ENCODE peak calls at places on chromosomes 6 and 20, in nine cellular contexts. G is lower lobe of right lung; N is upper lobe of right lung; Q is SK-N-SH; L is osteoblast; H is cardiac muscle cell; S is A673; D is stomach; F is naive thymus-derived CD4-positive, alpha-beta T cell. M is an unnamed sample.

GRCh38 chr20:64115171-64115911 is 8.0 kb upstream of the NPBWR2 start:
- DNase-seq in G (no peak), N (peak; percentile 45), Q (peak; percentile 50), L (peak; percentile 75), H (no peak), S (no peak), D (peak; percentile 4), F (no peak), M (no peak)

GRCh38 chr6:88499845-88500699 is 333.9 kb upstream of the CNR1 start:
- DNase-seq in G (no peak), N (no peak), Q (no peak), L (no peak), H (no peak), S (no peak), D (no peak), F (no peak), M (no peak)

GRCh38 chr6:119231394-119231793 is 118.2 kb downstream of the MAN1A1 start:
- DNase-seq in G (no peak), N (no peak), Q (no peak), L (no peak), H (no peak), S (no peak), D (no peak), F (no peak), M (no peak)

GRCh38 chr20:43991264-43991663 is 76.6 kb downstream of the TOX2 start:
- DNase-seq in G (no peak), N (no peak), Q (no peak), L (no peak), H (no peak), S (no peak), D (no peak), F (no peak), M (no peak)

GRCh38 chr6:45455408-45455807 is 77.7 kb upstream of the SUPT3H start:
- DNase-seq in G (no peak), N (no peak), Q (no peak), L (no peak), H (no peak), S (no peak), D (no peak), F (no peak), M (no peak)

GRCh38 chr6:137234505-137234863 is 15.3 kb upstream of the IFNGR1 start:
- DNase-seq in G (no peak), N (no peak), Q (no peak), L (no peak), H (no peak), S (peak; percentile 18), D (no peak), F (peak; percentile 14), M (no peak)

GRCh38 chr6:100880901-100881706 is at the start of gene ASCC3:
- DNase-seq in G (peak; percentile 96), N (peak; percentile 98), Q (peak; percentile 92), L (peak; percentile 94), H (peak; percentile 92), S (peak; percentile 95), D (peak; percentile 93), F (peak; percentile 87), M (peak; percentile 57)

GRCh38 chr20:1920826-1921225 is 25.6 kb downstream of the SIRPA start:
- DNase-seq in G (no peak), N (no peak), Q (no peak), L (no peak), H (no peak), S (no peak), D (no peak), F (no peak), M (no peak)

GRCh38 chr6:63649269-63649668 is 13.7 kb downstream of the PHF3 start:
- DNase-seq in G (no peak), N (no peak), Q (no peak), L (no peak), H (no peak), S (no peak), D (no peak), F (no peak), M (no peak)

GRCh38 chr6:115740907-115741306 is 319.8 kb downstream of the FRK start:
- DNase-seq in G (no peak), N (no peak), Q (peak; percentile 7), L (no peak), H (no peak), S (no peak), D (no peak), F (no peak), M (no peak)

GRCh38 chr6:16332175-16332542 is 93.8 kb downstream of the GMPR start:
- DNase-seq in G (peak; percentile 75), N (peak; percentile 74), Q (peak; percentile 81), L (peak; percentile 92), H (peak; percentile 92), S (peak; percentile 89), D (peak; percentile 87), F (peak; percentile 73), M (peak; percentile 87)

GRCh38 chr6:144310761-144311160 is 25.6 kb downstream of the UTRN start:
- DNase-seq in G (no peak), N (no peak), Q (no peak), L (no peak), H (no peak), S (no peak), D (no peak), F (no peak), M (no peak)

GRCh38 chr6:105207524-105208269 is 27.9 kb upstream of the POPDC3 start:
- DNase-seq in G (no peak), N (no peak), Q (no peak), L (no peak), H (no peak), S (no peak), D (no peak), F (no peak), M (no peak)

GRCh38 chr6:25248100-25248499 is 31.1 kb upstream of the CARMIL1 start:
- DNase-seq in G (no peak), N (no peak), Q (no peak), L (peak; percentile 92), H (no peak), S (no peak), D (no peak), F (no peak), M (no peak)

GRCh38 chr20:61997372-61997771 is 68.3 kb downstream of the TAF4 start:
- DNase-seq in G (no peak), N (no peak), Q (no peak), L (no peak), H (no peak), S (no peak), D (no peak), F (no peak), M (no peak)
- H3K36me3 ChIP-seq in G (peaks cover 97% of the 10 kb centered on the region), N (peaks cover 91% of the 10 kb centered on the region), Q (peaks cover 75% of the 10 kb centered on the region), L (peaks cover 72% of the 10 kb centered on the region), H (peaks cover 53% of the 10 kb centered on the region), S (peaks cover 68% of the 10 kb centered on the region), D (peaks cover 84% of the 10 kb centered on the region), F (peaks cover 88% of the 10 kb centered on the region), M (peaks cover 86% of the 10 kb centered on the region)

GRCh38 chr6:33189164-33189563 is 3.1 kb downstream of the COL11A2 start:
- DNase-seq in G (peak; percentile 24), N (no peak), Q (no peak), L (no peak), H (no peak), S (no peak), D (no peak), F (no peak), M (no peak)

GRCh38 chr6:33185190-33185589 is 7.1 kb downstream of the COL11A2 start:
- DNase-seq in G (no peak), N (no peak), Q (no peak), L (no peak), H (no peak), S (no peak), D (no peak), F (no peak), M (no peak)

GRCh38 chr6:33183071-33183683 is 9.1 kb downstream of the COL11A2 start:
- DNase-seq in G (no peak), N (no peak), Q (no peak), L (no peak), H (no peak), S (no peak), D (no peak), F (no peak), M (no peak)

GRCh38 chr6:33187809-33188208 is 4.5 kb downstream of the COL11A2 start:
- DNase-seq in G (no peak), N (no peak), Q (no peak), L (no peak), H (no peak), S (no peak), D (no peak), F (no peak), M (no peak)

GRCh38 chr6:33185654-33186187 is 6.5 kb downstream of the COL11A2 start:
- DNase-seq in G (no peak), N (no peak), Q (no peak), L (no peak), H (no peak), S (no peak), D (no peak), F (no peak), M (no peak)
- H3K27me3 ChIP-seq in G (peaks cover 12% of the 10 kb centered on the region), N (peaks cover 3% of the 10 kb centered on the region), Q (no peaks in the 10 kb centered on the region), L (peaks cover 14% of the 10 kb centered on the region), H (no peaks in the 10 kb centered on the region), S (no peaks in the 10 kb centered on the region), D (no peaks in the 10 kb centered on the region), F (no peaks in the 10 kb centered on the region), M (no peaks in the 10 kb centered on the region)

GRCh38 chr6:111119550-111120329 is 32.4 kb downstream of the SLC16A10 start:
- DNase-seq in G (no peak), N (no peak), Q (no peak), L (no peak), H (no peak), S (no peak), D (no peak), F (no peak), M (no peak)
- H3K36me3 ChIP-seq in G (no peaks in the 10 kb centered on the region), N (no peaks in the 10 kb centered on the region), Q (no peaks in the 10 kb centered on the region), L (no peaks in the 10 kb centered on the region), H (no peaks in the 10 kb centered on the region), S (no peaks in the 10 kb centered on the region), D (no peaks in the 10 kb centered on the region), F (no peaks in the 10 kb centered on the region), M (no peaks in the 10 kb centered on the region)

GRCh38 chr20:47674686-47675085 is 110.6 kb downstream of the SULF2 start:
- DNase-seq in G (no peak), N (no peak), Q (no peak), L (no peak), H (no peak), S (no peak), D (no peak), F (no peak), M (no peak)

GRCh38 chr20:47675190-47676142 is 109.8 kb downstream of the SULF2 start:
- DNase-seq in G (no peak), N (peak; percentile 49), Q (no peak), L (no peak), H (no peak), S (no peak), D (no peak), F (no peak), M (no peak)

GRCh38 chr20:47673671-47673955 is 111.7 kb downstream of the SULF2 start:
- DNase-seq in G (no peak), N (peak; percentile 37), Q (no peak), L (peak; percentile 44), H (no peak), S (no peak), D (no peak), F (no peak), M (no peak)

GRCh38 chr20:47672886-47673670 is 112.2 kb downstream of the SULF2 start:
- DNase-seq in G (no peak), N (peak; percentile 41), Q (no peak), L (peak; percentile 85), H (no peak), S (no peak), D (no peak), F (no peak), M (no peak)

DNA sequence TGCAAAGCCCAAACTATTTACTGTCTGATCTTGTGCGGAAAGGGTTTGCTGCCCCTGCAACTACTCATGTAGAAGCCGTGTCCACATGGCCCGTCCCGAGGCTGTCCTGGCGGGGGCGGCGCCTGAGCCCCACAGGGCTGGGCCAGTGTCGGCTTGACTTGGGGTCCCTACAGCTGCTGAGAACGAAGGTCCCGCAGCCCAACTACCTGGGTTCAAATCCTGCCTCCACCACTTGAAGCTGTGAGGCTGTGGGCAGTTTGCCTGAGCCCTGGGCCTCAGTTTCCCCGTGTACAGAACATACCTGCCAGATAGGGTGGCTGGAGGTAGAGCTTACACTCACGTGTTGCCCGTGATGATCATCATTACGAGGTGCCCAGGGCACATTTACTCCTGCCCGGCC is 111.1 kb downstream of the SULF2 start:
- DNase-seq in G (no peak), N (peak; percentile 52), Q (no peak), L (peak; percentile 71), H (no peak), S (no peak), D (no peak), F (no peak), M (no peak)
- H3K27me3 ChIP-seq in G (no peaks in the 10 kb centered on the region), N (no peaks in the 10 kb centered on the region), Q (no peaks in the 10 kb centered on the region), L (no peaks in the 10 kb centered on the region), H (no peaks in the 10 kb centered on the region), S (no peaks in the 10 kb centered on the region), D (no peaks in the 10 kb centered on the region), F (no peaks in the 10 kb centered on the region), M (no peaks in the 10 kb centered on the region)

M was measured in ascending aorta.